ENCODE peak calls at places on chromosomes 3 and 15, in four cellular contexts. H, W, N and Y are unnamed samples.

GRCh38 chr3:42745291-42745745 is 27.7 kb downstream of the CCDC13 start:
- DNase-seq in H (no peak), W (no peak), N (no peak), Y (no peak)

GRCh38 chr15:60681353-60681752 is 202.4 kb upstream of the ICE2 start:
- DNase-seq in H (no peak), W (no peak), N (no peak), Y (no peak)

GRCh38 chr3:122508135-122508914 is 6.4 kb downstream of the KPNA1 start:
- DNase-seq in H (no peak), W (no peak), N (no peak), Y (no peak)

GRCh38 chr3:170043506-170043905 is 5.7 kb downstream of the GPR160 start:
- DNase-seq in H (no peak), W (no peak), N (no peak), Y (no peak)

GRCh38 chr3:64187065-64187959 is 38.0 kb downstream of the PRICKLE2 start:
- DNase-seq in H (no peak), W (peak), N (no peak), Y (no peak)

GRCh38 chr3:173553635-173554280 is 156.2 kb downstream of the NLGN1 start:
- DNase-seq in H (no peak), W (peak), N (no peak), Y (peak)

GRCh38 chr3:158105124-158105709 is 1.0 kb downstream of the SHOX2 start:
- DNase-seq in H (no peak), W (no peak), N (no peak), Y (no peak)

GRCh38 chr15:63505842-63506222 is 1.4 kb downstream of the USP3 start:
- DNase-seq in H (no peak), W (no peak), N (no peak), Y (no peak)

GRCh38 chr15:74631408-74631807 is 15.8 kb downstream of the CLK3 start:
- DNase-seq in H (no peak), W (peak), N (no peak), Y (no peak)

GRCh38 chr3:158808697-158809096 is 6.8 kb downstream of the MFSD1 start:
- DNase-seq in H (no peak), W (no peak), N (no peak), Y (no peak)

GRCh38 chr15:80710635-80711553 is 15.8 kb downstream of the ABHD17C start:
- DNase-seq in H (peak), W (no peak), N (no peak), Y (no peak)
- TF ChIP-seq SUZ12 in H (no peak), W (no peak), N (no peak), Y (no peak)

DNA sequence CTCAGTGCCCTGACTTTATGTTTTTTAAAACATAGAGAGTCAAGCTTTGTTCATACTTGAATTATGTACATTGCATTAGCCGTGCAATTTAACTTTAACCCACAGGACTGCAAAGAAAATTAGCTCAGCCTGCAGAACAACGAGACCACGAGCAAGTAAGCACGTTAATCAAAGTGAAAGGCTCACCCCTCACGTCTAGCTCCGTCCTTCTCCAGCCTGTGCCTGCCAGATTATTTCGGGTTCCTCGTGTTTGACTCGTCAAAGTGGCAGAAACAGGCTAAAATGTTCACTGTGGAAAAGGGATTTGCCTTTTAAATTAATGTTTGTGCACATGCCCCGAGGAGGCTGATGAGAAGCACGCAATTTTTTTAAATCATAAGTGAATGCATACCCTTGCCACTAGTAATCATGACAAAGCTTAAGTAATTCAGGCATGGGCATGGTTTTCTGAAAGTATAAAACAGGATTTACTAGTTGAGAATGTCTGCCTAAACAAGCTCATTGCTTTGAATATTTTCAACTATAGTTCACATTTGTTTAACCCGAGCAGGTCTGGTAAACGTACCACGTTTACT is 15.3 kb downstream of the ZBTB38 start:
- DNase-seq in H (no peak), W (no peak), N (no peak), Y (no peak)
- H3K4me3 ChIP-seq in H (peak), W (no peak), N (no peak), Y (no peak)

GRCh38 chr15:45634442-45635190 is at the start of gene SQOR:
- DNase-seq in H (peak), W (peak), N (no peak), Y (no peak)
- TF ChIP-seq YY1 in H (peak), W (peak), N (no peak), Y (no peak)

GRCh38 chr3:35664460-35664919 is 25.2 kb downstream of the ARPP21 start:
- DNase-seq in H (peak), W (no peak), N (no peak), Y (no peak)

GRCh38 chr3:35666893-35667292 is 27.6 kb downstream of the ARPP21 start:
- DNase-seq in H (no peak), W (no peak), N (no peak), Y (no peak)

GRCh38 chr3:35663471-35663870 is 24.1 kb downstream of the ARPP21 start:
- DNase-seq in H (no peak), W (no peak), N (no peak), Y (no peak)

GRCh38 chr3:35670408-35670807 is 31.1 kb downstream of the ARPP21 start:
- DNase-seq in H (no peak), W (no peak), N (no peak), Y (no peak)

GRCh38 chr3:35665390-35666055 is 26.2 kb downstream of the ARPP21 start:
- DNase-seq in H (no peak), W (no peak), N (no peak), Y (no peak)
- TF ChIP-seq SUZ12 in H (no peak), W (no peak), N (no peak), Y (no peak)

GRCh38 chr3:22795917-22796316 is 407.2 kb upstream of the UBE2E2 start:
- DNase-seq in H (no peak), W (no peak), N (no peak), Y (no peak)
- H3K4me3 ChIP-seq in H (no peak), W (no peak), N (no peak), Y (no peak)